ENCODE peak calls at places on chromosome 7, in four cellular contexts. O, Z, A and C are unnamed samples.

GRCh38 chr7:132451161-132451560 is 125.1 kb downstream of the PLXNA4 start:
- DNase-seq in O (no peak), Z (no peak), A (no peak), C (no peak)

GRCh38 chr7:137276194-137276593 is 67.3 kb downstream of the PTN start:
- DNase-seq in O (no peak), Z (no peak), A (no peak), C (no peak)

GRCh38 chr7:129502708-129503685 is 666 bp downstream of the SMKR1 start:
- DNase-seq in O (no peak), Z (no peak), A (no peak), C (no peak)

GRCh38 chr7:143345428-143345900 is 17.0 kb downstream of the FAM131B start:
- DNase-seq in O (peak), Z (peak), A (no peak), C (no peak)

GRCh38 chr7:81161459-81162075 is 242.7 kb upstream of the SEMA3C start:
- DNase-seq in O (peak), Z (peak), A (peak), C (no peak)

GRCh38 chr7:75531359-75531821 is 39.3 kb downstream of the SPDYE5 start:
- DNase-seq in O (peak), Z (no peak), A (peak), C (no peak)

GRCh38 chr7:30989824-30990140 is 26.0 kb downstream of the GHRHR start:
- DNase-seq in O (no peak), Z (no peak), A (no peak), C (no peak)

GRCh38 chr7:93178213-93178612 is 30.0 kb upstream of the SAMD9L start:
- DNase-seq in O (no peak), Z (no peak), A (no peak), C (no peak)

GRCh38 chr7:97835296-97836138 is 36.7 kb downstream of the ASNS start:
- DNase-seq in O (peak), Z (peak), A (peak), C (peak)

GRCh38 chr7:20786779-20787651 is at the start of gene SP8:
- DNase-seq in O (peak), Z (no peak), A (peak), C (no peak)

GRCh38 chr7:3157541-3158287 is 114.0 kb upstream of the CARD11 start:
- DNase-seq in O (no peak), Z (peak), A (peak), C (no peak)

GRCh38 chr7:106375499-106375898 is 90.7 kb upstream of the NAMPT start:
- DNase-seq in O (no peak), Z (no peak), A (no peak), C (no peak)

GRCh38 chr7:112001089-112001826 is 204.9 kb downstream of the DOCK4 start:
- DNase-seq in O (peak), Z (peak), A (peak), C (no peak)

GRCh38 chr7:99042957-99043356 is 101.0 kb downstream of the SMURF1 start:
- DNase-seq in O (peak), Z (peak), A (peak), C (no peak)

GRCh38 chr7:33107136-33108066 is 1.8 kb downstream of the RP9 start:
- DNase-seq in O (peak), Z (peak), A (peak), C (peak)

GRCh38 chr7:140475747-140476333 is 3.5 kb downstream of the MKRN1 start:
- DNase-seq in O (peak), Z (peak), A (peak), C (peak)

GRCh38 chr7:4479367-4480039 is 202.6 kb upstream of the FOXK1 start:
- DNase-seq in O (peak), Z (peak), A (peak), C (peak)

GRCh38 chr7:14085901-14086300 is 96.4 kb upstream of the ETV1 start:
- DNase-seq in O (no peak), Z (no peak), A (no peak), C (no peak)

GRCh38 chr7:142383826-142384507 is 126.1 kb upstream of the PRSS58 start:
- DNase-seq in O (no peak), Z (peak), A (no peak), C (peak)

GRCh38 chr7:121966538-121967332 is 93.8 kb downstream of the PTPRZ1 start:
- DNase-seq in O (no peak), Z (no peak), A (no peak), C (no peak)

GRCh38 chr7:5348134-5349004 is 65.6 kb downstream of the SLC29A4 start:
- DNase-seq in O (no peak), Z (no peak), A (no peak), C (no peak)

GRCh38 chr7:77697535-77697831 is 1.2 kb downstream of the RSBN1L start:
- DNase-seq in O (no peak), Z (no peak), A (no peak), C (no peak)

GRCh38 chr7:28984631-28985030 is 26.5 kb upstream of the TRIL start:
- DNase-seq in O (peak), Z (peak), A (no peak), C (no peak)

GRCh38 chr7:83148776-83149175 is 13.9 kb downstream of the PCLO start:
- DNase-seq in O (no peak), Z (peak), A (no peak), C (no peak)

GRCh38 chr7:135991322-135991721 is 14.2 kb upstream of the MTPN start:
- DNase-seq in O (peak), Z (no peak), A (no peak), C (no peak)

GRCh38 chr7:31407277-31407676 is 66.8 kb upstream of the NEUROD6 start:
- DNase-seq in O (no peak), Z (no peak), A (no peak), C (no peak)

GRCh38 chr7:135917721-135918120 is 59.4 kb downstream of the MTPN start:
- DNase-seq in O (no peak), Z (no peak), A (no peak), C (no peak)

GRCh38 chr7:50826371-50827172 is 43.9 kb upstream of the GRB10 start:
- DNase-seq in O (no peak), Z (peak), A (peak), C (no peak)

GRCh38 chr7:29647020-29647654 is 83.5 kb downstream of the PRR15 start:
- DNase-seq in O (peak), Z (peak), A (no peak), C (no peak)

GRCh38 chr7:11698273-11698930 is 133.6 kb downstream of the THSD7A start:
- DNase-seq in O (no peak), Z (no peak), A (no peak), C (no peak)

GRCh38 chr7:90749774-90750173 is 153.7 kb downstream of the CDK14 start:
- DNase-seq in O (no peak), Z (no peak), A (peak), C (no peak)

GRCh38 chr7:8579661-8580060 is 146.3 kb downstream of the NXPH1 start:
- DNase-seq in O (no peak), Z (no peak), A (no peak), C (no peak)

GRCh38 chr7:98810166-98810802 is 59.5 kb downstream of the TMEM130 start:
- DNase-seq in O (no peak), Z (peak), A (no peak), C (no peak)

GRCh38 chr7:42315096-42315495 is 78.1 kb upstream of the GLI3 start:
- DNase-seq in O (no peak), Z (no peak), A (no peak), C (no peak)
- H2AFZ ChIP-seq in O (no peak), Z (no peak), A (no peak), C (no peak)

GRCh38 chr7:47557317-47557985 is 24.5 kb downstream of the TNS3 start:
- DNase-seq in O (peak), Z (peak), A (no peak), C (no peak)
- H2AFZ ChIP-seq in O (no peak), Z (peak), A (no peak), C (no peak)

GRCh38 chr7:151059362-151060112 is at the start of gene SLC4A2:
- DNase-seq in O (peak), Z (no peak), A (peak), C (peak)
- H2AFZ ChIP-seq in O (peak), Z (peak), A (no peak), C (peak)

DNA sequence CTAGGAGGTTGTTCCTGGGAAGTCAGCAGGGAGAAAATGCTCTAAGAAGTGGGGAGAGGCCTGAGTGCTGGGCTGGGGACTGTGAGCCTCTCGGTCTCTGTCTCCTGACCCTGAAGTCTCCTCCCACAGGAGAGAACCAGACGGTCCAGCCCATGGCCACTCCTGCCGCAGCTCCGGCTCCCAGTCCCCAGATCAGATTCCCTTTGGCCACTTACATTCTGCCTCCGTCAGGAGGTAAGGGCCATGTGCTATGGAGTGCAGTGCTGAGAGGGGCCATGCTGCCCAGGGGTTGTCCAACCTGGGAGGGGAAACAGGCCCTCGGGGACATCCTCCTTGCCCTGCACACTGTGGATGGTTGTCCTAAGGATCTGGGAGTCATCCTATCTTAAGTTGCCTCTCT is 21.3 kb upstream of the ZNF467 start:
- DNase-seq in O (no peak), Z (no peak), A (no peak), C (no peak)
- H2AFZ ChIP-seq in O (no peak), Z (no peak), A (no peak), C (no peak)

GRCh38 chr7:73623798-73624668 is at the start of gene MLXIPL:
- DNase-seq in O (peak), Z (no peak), A (peak), C (no peak)
- H2AFZ ChIP-seq in O (peak), Z (peak), A (no peak), C (no peak)

GRCh38 chr7:139452948-139453672 is 30.4 kb downstream of the KLRG2 start:
- DNase-seq in O (peak), Z (peak), A (no peak), C (no peak)
- H2AFZ ChIP-seq in O (no peak), Z (peak), A (no peak), C (no peak)